ENCODE peak calls at places on chromosomes 13 and 19, in eight cellular contexts. E is foreskin fibroblast, D is GM12864, C is mucosa of descending colon, Y is heart right ventricle, N is cardiac muscle cell, Q is retinal pigment epithelial cell, J is fibroblast of the aortic adventitia. M is an unnamed sample.

GRCh38 chr13:48730971-48731658 is 77.4 kb downstream of the CYSLTR2 start:
- DNase-seq in E (peak; percentile 59), D (no peak), C (no peak), Y (no peak), N (peak; percentile 60), Q (no peak), J (peak; percentile 54), M (peak; percentile 88)

GRCh38 chr13:26529441-26529840 is 28.0 kb upstream of the WASF3 start:
- DNase-seq in E (peak; percentile 81), D (no peak), C (peak; percentile 74), Y (peak; percentile 42), N (peak; percentile 78), Q (peak; percentile 21), J (peak; percentile 76), M (peak; percentile 67)

GRCh38 chr13:31072041-31072440 is 89.7 kb downstream of the HSPH1 start:
- DNase-seq in E (peak; percentile 52), D (no peak), C (no peak), Y (no peak), N (peak; percentile 52), Q (no peak), J (no peak), M (peak; percentile 39)

GRCh38 chr19:42081584-42082258 is 5.8 kb downstream of the ZNF574 start:
- DNase-seq in E (peak; percentile 77), D (no peak), C (peak; percentile 47), Y (no peak), N (peak; percentile 62), Q (no peak), J (peak; percentile 56), M (peak; percentile 64)

GRCh38 chr13:23899555-23899954 is 2.3 kb upstream of the C1QTNF9B start:
- DNase-seq in E (peak; percentile 80), D (no peak), C (peak; percentile 18), Y (peak; percentile 59), N (peak; percentile 59), Q (no peak), J (peak; percentile 76), M (peak; percentile 59)

GRCh38 chr19:17289489-17289888 is 7.8 kb downstream of the ANKLE1 start:
- DNase-seq in E (peak; percentile 94), D (peak; percentile 48), C (peak; percentile 76), Y (peak; percentile 73), N (peak; percentile 95), Q (no peak), J (peak; percentile 91), M (peak; percentile 96)

GRCh38 chr13:25916119-25916518 is 135.7 kb downstream of the SHISA2 start:
- DNase-seq in E (no peak), D (no peak), C (no peak), Y (no peak), N (no peak), Q (no peak), J (no peak), M (no peak)

GRCh38 chr13:82477436-82477835 is 1404.8 kb downstream of the SLITRK1 start:
- DNase-seq in E (no peak), D (no peak), C (no peak), Y (no peak), N (no peak), Q (no peak), J (no peak), M (no peak)

GRCh38 chr19:35565016-35565856 is 1.8 kb upstream of the ATP4A start:
- DNase-seq in E (no peak), D (no peak), C (no peak), Y (no peak), N (no peak), Q (no peak), J (no peak), M (no peak)

GRCh38 chr13:27792393-27793218 is at the start of gene GSX1:
- DNase-seq in E (peak; percentile 87), D (no peak), C (peak; percentile 79), Y (peak; percentile 51), N (peak; percentile 85), Q (peak; percentile 29), J (peak; percentile 65), M (peak; percentile 77)

GRCh38 chr13:105545811-105546210 is 989.7 kb downstream of the EFNB2 start:
- DNase-seq in E (no peak), D (no peak), C (no peak), Y (no peak), N (no peak), Q (no peak), J (no peak), M (no peak)

GRCh38 chr19:5246554-5247155 is 94.0 kb downstream of the PTPRS start:
- DNase-seq in E (no peak), D (no peak), C (no peak), Y (no peak), N (no peak), Q (no peak), J (no peak), M (no peak)

GRCh38 chr19:6276447-6276846 is 3.3 kb downstream of the MLLT1 start:
- DNase-seq in E (peak; percentile 94), D (no peak), C (peak; percentile 35), Y (no peak), N (peak; percentile 88), Q (no peak), J (peak; percentile 94), M (peak; percentile 77)

GRCh38 chr13:69579351-69579750 is 528.3 kb upstream of the ATXN8OS start:
- DNase-seq in E (no peak), D (no peak), C (no peak), Y (no peak), N (no peak), Q (no peak), J (no peak), M (no peak)

GRCh38 chr13:44398606-44399005 is 25.0 kb downstream of the SERP2 start:
- DNase-seq in E (no peak), D (no peak), C (no peak), Y (no peak), N (no peak), Q (no peak), J (no peak), M (no peak)

GRCh38 chr19:46955813-46956371 is 63.7 kb upstream of the NPAS1 start:
- DNase-seq in E (no peak), D (no peak), C (no peak), Y (no peak), N (no peak), Q (no peak), J (no peak), M (no peak)

GRCh38 chr19:36837902-36838783 is at the start of gene ZNF790:
- DNase-seq in E (peak; percentile 96), D (peak; percentile 79), C (peak; percentile 94), Y (peak; percentile 93), N (peak; percentile 95), Q (peak; percentile 85), J (peak; percentile 94), M (peak; percentile 95)

GRCh38 chr19:33809960-33810359 is 13.3 kb downstream of the KCTD15 start:
- DNase-seq in E (peak; percentile 67), D (no peak), C (no peak), Y (no peak), N (peak; percentile 14), Q (no peak), J (no peak), M (peak; percentile 38)

DNA sequence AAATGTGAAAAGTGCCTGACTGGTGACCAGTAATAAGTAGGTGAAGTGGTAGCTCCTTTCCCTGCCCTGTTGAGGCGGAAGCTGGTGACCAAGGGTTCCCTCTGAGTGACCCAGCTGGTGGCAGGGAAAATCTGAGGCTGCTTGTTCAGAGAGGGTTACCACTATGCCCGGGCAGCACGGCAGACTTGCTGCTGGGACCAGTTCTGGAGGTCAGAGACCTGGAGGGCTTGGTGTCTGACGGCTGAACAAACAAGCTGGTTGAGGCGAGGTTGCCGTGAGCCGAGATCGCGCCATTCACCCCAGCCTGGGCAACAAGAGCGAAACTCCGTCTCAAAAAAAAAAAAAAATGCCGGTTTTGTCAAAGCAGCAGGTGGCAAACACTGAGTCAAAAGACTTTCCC is 80.1 kb downstream of the ZNF429 start:
- DNase-seq in E (no peak), D (no peak), C (peak; percentile 24), Y (no peak), N (no peak), Q (no peak), J (no peak), M (no peak)
- H3K4me3 ChIP-seq in E (no peak overlapping the region), D (no peak overlapping the region), C (no peak overlapping the region), Y (peak overlapping the region; percentile 87), N (no peak overlapping the region), Q (no peak overlapping the region), J (no peak overlapping the region), M (no peak overlapping the region)

GRCh38 chr19:48715276-48715675 is 4.2 kb downstream of the MAMSTR start:
- DNase-seq in E (no peak), D (no peak), C (no peak), Y (peak; percentile 32), N (no peak), Q (no peak), J (no peak), M (no peak)

GRCh38 chr19:48714759-48715261 is 4.7 kb downstream of the MAMSTR start:
- DNase-seq in E (no peak), D (no peak), C (peak; percentile 72), Y (no peak), N (no peak), Q (no peak), J (no peak), M (no peak)

GRCh38 chr19:48713864-48714755 is 5.4 kb downstream of the MAMSTR start:
- DNase-seq in E (peak; percentile 100), D (peak; percentile 97), C (peak; percentile 99), Y (peak; percentile 99), N (peak; percentile 100), Q (peak; percentile 95), J (peak; percentile 99), M (peak; percentile 100)

GRCh38 chr19:48711106-48711662 is 8.3 kb downstream of the MAMSTR start:
- DNase-seq in E (no peak), D (no peak), C (no peak), Y (no peak), N (no peak), Q (no peak), J (no peak), M (no peak)

GRCh38 chr19:48713041-48713863 is 6.3 kb downstream of the MAMSTR start:
- DNase-seq in E (peak; percentile 52), D (no peak), C (no peak), Y (no peak), N (no peak), Q (no peak), J (no peak), M (peak; percentile 19)
- TF ChIP-seq CTCF in E (peak; percentile 27), D (peak; percentile 37), C (no peak), Y (no peak), N (peak; percentile 38), Q (peak; percentile 41), J (peak; percentile 42), M (peak; percentile 60)

GRCh38 chr19:44718441-44719261 is 19.7 kb downstream of the CEACAM16 start:
- DNase-seq in E (peak; percentile 60), D (no peak), C (peak; percentile 87), Y (peak; percentile 89), N (peak; percentile 89), Q (no peak), J (peak; percentile 89), M (peak; percentile 94)
- H3K4me3 ChIP-seq in E (no peak overlapping the region), D (no peak overlapping the region), C (no peak overlapping the region), Y (peak overlapping the region; percentile 34), N (peak overlapping the region; percentile 15), Q (no peak overlapping the region), J (peak overlapping the region; percentile 35), M (no peak overlapping the region)

DNA sequence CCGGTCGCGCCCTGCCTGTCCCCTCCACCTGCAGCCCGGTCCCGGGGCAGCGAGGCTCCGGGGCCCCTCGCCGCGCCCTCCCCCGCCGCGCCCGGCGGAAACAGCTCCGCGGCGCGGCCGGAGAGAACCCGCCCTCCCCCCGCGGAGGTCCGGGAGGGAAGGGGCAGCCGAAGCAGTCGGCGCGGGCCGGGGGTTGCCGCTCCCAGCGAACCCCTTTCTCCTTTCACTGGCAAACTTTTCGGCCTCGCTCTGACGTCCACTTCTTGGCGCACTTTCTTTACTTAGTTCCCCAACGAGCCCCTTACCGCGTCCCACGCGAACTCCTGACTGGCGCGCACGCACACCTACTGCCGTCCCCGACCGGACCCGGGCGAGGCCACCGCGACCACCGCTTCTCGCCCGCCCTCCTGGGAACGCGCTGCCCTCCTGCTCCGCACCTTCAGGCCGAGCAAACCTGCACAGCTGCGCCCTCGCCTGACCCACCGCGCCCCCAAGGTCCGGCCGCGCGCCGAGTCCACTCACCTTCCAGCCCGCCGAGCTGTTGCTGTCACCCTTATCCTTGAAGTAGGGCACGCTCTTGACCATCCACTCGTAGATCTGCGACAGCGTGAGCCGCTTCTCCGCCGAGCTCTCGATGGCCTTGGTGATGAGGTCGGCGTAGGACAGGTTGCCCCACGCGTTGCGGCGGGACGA is 1.2 kb downstream of the FOXO1 start:
- DNase-seq in E (peak; percentile 50), D (no peak), C (peak; percentile 55), Y (peak; percentile 39), N (no peak), Q (no peak), J (no peak), M (no peak)
- TF ChIP-seq CTCF in E (no peak), D (no peak), C (no peak), Y (peak; percentile 16), N (peak; percentile 4), Q (peak; percentile 12), J (no peak), M (no peak)